ENCODE peak calls at places on chromosomes 16 and 17, in eight cellular contexts. V is esophagus squamous epithelium, U is transverse colon, G is stomach, F is ovary, D is IMR-90, L is lower leg skin, O is A549. R is an unnamed sample.

GRCh38 chr17:41697122-41697962 is 8.7 kb downstream of the EIF1 start:
- DNase-seq in V (no peak), U (peak), G (peak), F (peak), D (peak), L (peak), O (no peak), R (no peak)

GRCh38 chr16:83705856-83706255 is 101.9 kb upstream of the HSBP1 start:
- DNase-seq in V (no peak), U (no peak), G (no peak), F (no peak), D (no peak), L (no peak), O (no peak), R (no peak)

GRCh38 chr16:49488336-49488735 is 114.7 kb downstream of the C16orf78 start:
- DNase-seq in V (no peak), U (peak), G (no peak), F (no peak), D (no peak), L (no peak), O (no peak), R (no peak)

GRCh38 chr16:85752511-85753420 is 1.9 kb upstream of the C16orf74 start:
- DNase-seq in V (no peak), U (peak), G (peak), F (peak), D (peak), L (no peak), O (no peak), R (no peak)

GRCh38 chr16:74230126-74230525 is 66.5 kb upstream of the PSMD7 start:
- DNase-seq in V (no peak), U (no peak), G (no peak), F (no peak), D (no peak), L (no peak), O (no peak), R (no peak)

GRCh38 chr16:7550096-7550495 is 217.5 kb downstream of the RBFOX1 start:
- DNase-seq in V (no peak), U (no peak), G (no peak), F (no peak), D (no peak), L (no peak), O (no peak), R (no peak)

GRCh38 chr17:21125862-21126261 is 902 bp upstream of the DHRS7B start:
- DNase-seq in V (no peak), U (no peak), G (no peak), F (no peak), D (no peak), L (no peak), O (no peak), R (no peak)

GRCh38 chr16:12729448-12729847 is 74.2 kb downstream of the CPPED1 start:
- DNase-seq in V (no peak), U (no peak), G (no peak), F (no peak), D (peak), L (no peak), O (no peak), R (peak)

GRCh38 chr16:10992112-10992511 is 47.7 kb downstream of the CLEC16A start:
- DNase-seq in V (no peak), U (no peak), G (no peak), F (no peak), D (peak), L (no peak), O (no peak), R (no peak)

GRCh38 chr16:49453983-49454382 is 80.4 kb downstream of the C16orf78 start:
- DNase-seq in V (no peak), U (no peak), G (no peak), F (no peak), D (no peak), L (peak), O (no peak), R (no peak)

GRCh38 chr16:68079616-68080344 is 5.4 kb upstream of the NFATC3 start:
- DNase-seq in V (no peak), U (peak), G (peak), F (peak), D (no peak), L (peak), O (no peak), R (no peak)

GRCh38 chr17:4365628-4366311 is 705 bp downstream of the UBE2G1 start:
- DNase-seq in V (no peak), U (peak), G (no peak), F (peak), D (no peak), L (peak), O (peak), R (peak)

GRCh38 chr17:16351831-16352230 is 1.4 kb downstream of the CENPV start:
- DNase-seq in V (no peak), U (no peak), G (no peak), F (no peak), D (peak), L (no peak), O (no peak), R (no peak)

GRCh38 chr16:54063374-54063773 is 223.2 kb downstream of the IRX3 start:
- DNase-seq in V (no peak), U (no peak), G (no peak), F (no peak), D (no peak), L (no peak), O (no peak), R (no peak)

GRCh38 chr17:39045948-39046679 is 78.9 kb upstream of the FBXO47 start:
- DNase-seq in V (no peak), U (no peak), G (no peak), F (no peak), D (no peak), L (peak), O (no peak), R (no peak)

GRCh38 chr16:83599789-83600462 is 207.9 kb upstream of the HSBP1 start:
- DNase-seq in V (no peak), U (no peak), G (no peak), F (no peak), D (no peak), L (peak), O (no peak), R (no peak)

GRCh38 chr16:89785523-89786155 is 30.8 kb downstream of the FANCA start:
- DNase-seq in V (no peak), U (peak), G (no peak), F (no peak), D (no peak), L (no peak), O (no peak), R (no peak)

GRCh38 chr17:44069974-44070454 is 521 bp upstream of the G6PC3 start:
- DNase-seq in V (no peak), U (no peak), G (no peak), F (no peak), D (no peak), L (no peak), O (peak), R (no peak)

GRCh38 chr17:73713136-73713535 is 68.9 kb upstream of the SDK2 start:
- DNase-seq in V (no peak), U (no peak), G (no peak), F (no peak), D (no peak), L (no peak), O (no peak), R (no peak)

GRCh38 chr17:6067060-6067459 is 3.1 kb upstream of the WSCD1 start:
- DNase-seq in V (no peak), U (no peak), G (no peak), F (no peak), D (no peak), L (no peak), O (no peak), R (no peak)

GRCh38 chr17:81387235-81388060 is 7.8 kb upstream of the BAHCC1 start:
- DNase-seq in V (no peak), U (peak), G (peak), F (no peak), D (peak), L (no peak), O (no peak), R (no peak)
- TF ChIP-seq POLR2A in V (no peak), U (peak), G (no peak), F (no peak), D (peak), L (no peak), O (peak), R (peak)

GRCh38 chr16:27749547-27749875 is 199.6 kb downstream of the KATNIP start:
- DNase-seq in V (no peak), U (no peak), G (no peak), F (no peak), D (no peak), L (no peak), O (no peak), R (no peak)

GRCh38 chr16:27749946-27750345 is 200.0 kb downstream of the KATNIP start:
- DNase-seq in V (no peak), U (no peak), G (no peak), F (no peak), D (no peak), L (no peak), O (no peak), R (no peak)

GRCh38 chr16:27751676-27752075 is 201.7 kb downstream of the KATNIP start:
- DNase-seq in V (no peak), U (no peak), G (no peak), F (no peak), D (no peak), L (no peak), O (no peak), R (no peak)

GRCh38 chr16:27753563-27753962 is 203.6 kb downstream of the KATNIP start:
- DNase-seq in V (no peak), U (no peak), G (no peak), F (no peak), D (no peak), L (no peak), O (no peak), R (no peak)

DNA sequence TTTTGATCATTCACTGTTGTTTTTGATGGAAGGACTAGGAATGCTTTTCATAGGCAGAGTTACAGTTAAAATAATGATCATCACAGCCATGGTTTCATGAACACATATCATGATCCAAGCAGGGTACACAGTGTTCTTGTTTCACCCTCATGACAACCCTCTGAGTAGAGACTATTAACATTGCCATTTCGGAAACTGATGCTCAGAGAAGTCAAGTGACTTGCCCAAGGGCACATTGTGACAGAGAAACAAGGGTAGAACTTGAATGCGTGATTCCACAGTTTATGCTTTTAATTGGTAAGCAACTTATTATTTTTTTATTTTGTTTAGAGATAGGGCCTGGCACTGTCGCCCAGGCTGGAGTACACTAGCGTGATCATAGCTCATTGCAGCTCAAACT is 202.3 kb downstream of the KATNIP start:
- DNase-seq in V (no peak), U (no peak), G (no peak), F (no peak), D (no peak), L (no peak), O (no peak), R (no peak)
- TF ChIP-seq POLR2A in V (no peak), U (no peak), G (no peak), F (no peak), D (no peak), L (no peak), O (no peak), R (no peak)

DNA sequence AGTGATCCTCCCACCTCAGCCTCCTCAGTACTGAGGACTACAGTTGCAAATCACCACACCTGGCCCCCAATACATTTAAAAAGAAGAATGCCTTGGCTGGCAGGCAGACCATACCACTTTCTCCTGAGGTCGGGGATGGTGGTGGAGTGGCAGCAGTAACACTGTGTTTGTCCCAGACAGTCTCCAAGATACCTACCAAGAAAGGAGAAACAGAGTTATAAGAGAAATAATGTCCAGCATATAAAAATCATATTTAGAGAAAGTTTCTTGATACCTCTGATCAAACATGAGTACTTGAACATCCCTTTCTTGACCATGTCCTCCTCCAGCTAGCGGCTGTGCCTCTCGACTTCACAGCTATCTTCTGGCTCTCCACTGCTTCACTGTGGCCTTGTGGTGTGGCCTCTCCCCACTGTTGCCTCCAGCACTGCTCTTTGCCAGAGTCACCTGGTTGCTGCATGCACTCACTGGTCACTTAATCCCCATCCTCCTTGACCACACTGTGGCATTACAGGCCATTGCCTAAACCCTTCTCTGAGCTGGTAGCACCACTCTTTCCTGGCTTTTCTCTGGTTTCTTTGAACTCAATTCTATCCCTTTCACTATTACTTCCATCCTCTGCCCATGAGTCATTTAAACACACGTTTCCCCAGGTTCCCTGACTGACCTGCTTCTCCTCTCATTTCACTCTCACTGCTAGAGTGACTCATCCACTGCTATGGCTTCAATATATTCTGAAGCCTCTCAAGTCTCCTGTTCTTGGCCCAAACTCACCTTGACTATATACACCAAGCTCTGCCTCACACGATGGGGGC is 45.2 kb downstream of the XPO6 start:
- DNase-seq in V (no peak), U (no peak), G (no peak), F (no peak), D (peak), L (no peak), O (no peak), R (peak)
- TF ChIP-seq POLR2A in V (no peak), U (no peak), G (no peak), F (no peak), D (no peak), L (no peak), O (no peak), R (no peak)

GRCh38 chr16:48244080-48244862 is at the start of gene LONP2:
- DNase-seq in V (peak), U (peak), G (peak), F (peak), D (peak), L (peak), O (peak), R (peak)
- TF ChIP-seq POLR2A in V (peak), U (peak), G (no peak), F (peak), D (peak), L (no peak), O (peak), R (peak)

DNA sequence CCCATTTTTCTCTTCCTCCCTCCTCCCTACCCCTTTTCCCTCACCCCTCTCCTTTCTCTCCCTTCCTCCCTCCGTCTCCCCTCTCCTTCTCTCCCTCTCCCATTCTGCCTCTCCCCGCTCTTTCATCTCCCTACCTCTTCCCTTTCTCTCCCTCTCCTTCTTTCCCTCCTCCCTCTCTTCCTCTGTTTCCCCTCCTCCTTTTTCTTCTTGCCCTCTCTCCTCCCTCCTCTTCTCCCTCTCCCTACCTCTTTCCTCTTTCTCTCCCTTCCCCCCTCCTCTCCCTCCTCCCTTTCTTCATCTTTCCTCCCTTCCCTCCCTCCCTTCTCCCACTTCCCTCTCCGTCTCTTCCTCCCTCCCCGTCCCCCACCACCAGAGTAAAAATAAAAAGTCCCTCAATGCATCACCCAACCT is 10.5 kb downstream of the CHD9NB start:
- DNase-seq in V (no peak), U (no peak), G (no peak), F (no peak), D (no peak), L (no peak), O (no peak), R (no peak)
- TF ChIP-seq POLR2A in V (no peak), U (no peak), G (no peak), F (no peak), D (no peak), L (no peak), O (no peak), R (no peak)

GRCh38 chr16:1983544-1984346 is at the start of gene GFER:
- DNase-seq in V (no peak), U (peak), G (peak), F (peak), D (peak), L (peak), O (peak), R (peak)
- TF ChIP-seq POLR2A in V (peak), U (peak), G (no peak), F (peak), D (peak), L (no peak), O (peak), R (peak)